ENCODE peak calls at places on chromosomes 3 and 15, in six cellular contexts. J is Karpas-422, W is mammary epithelial cell, E is HepG2, F is neural progenitor cell, L is H9. G is an unnamed sample.

GRCh38 chr3:28292622-28293021 is 51.2 kb downstream of the CMC1 start:
- DNase-seq in J (no peak), W (no peak), E (no peak), F (no peak), L (no peak), G (no peak)

GRCh38 chr15:75928680-75929608 is 25.3 kb downstream of the FBXO22 start:
- DNase-seq in J (peak; percentile 78), W (no peak), E (peak; percentile 20), F (peak; percentile 71), L (peak; percentile 56), G (peak; percentile 9)

GRCh38 chr15:51825701-51826100 is 3.8 kb upstream of the TMOD3 start:
- DNase-seq in J (no peak), W (no peak), E (no peak), F (no peak), L (no peak), G (no peak)

GRCh38 chr15:82804575-82804949 is 1.3 kb downstream of the FSD2 start:
- DNase-seq in J (no peak), W (peak; percentile 54), E (peak; percentile 7), F (no peak), L (no peak), G (no peak)

GRCh38 chr3:187767266-187768032 is 22.2 kb upstream of the BCL6 start:
- DNase-seq in J (no peak), W (peak; percentile 80), E (no peak), F (no peak), L (no peak), G (no peak)

GRCh38 chr3:64445318-64446300 is 220.3 kb upstream of the PRICKLE2 start:
- DNase-seq in J (no peak), W (no peak), E (no peak), F (peak; percentile 85), L (peak; percentile 80), G (no peak)

GRCh38 chr3:148865039-148865438 is at the start of gene CPA3:
- DNase-seq in J (no peak), W (no peak), E (no peak), F (no peak), L (no peak), G (no peak)

GRCh38 chr15:31221936-31222515 is 104.6 kb upstream of the KLF13 start:
- DNase-seq in J (no peak), W (no peak), E (no peak), F (no peak), L (peak; percentile 59), G (no peak)

GRCh38 chr15:79065744-79066376 is 24.7 kb downstream of the RASGRF1 start:
- DNase-seq in J (peak; percentile 73), W (no peak), E (no peak), F (no peak), L (no peak), G (no peak)

GRCh38 chr3:32451049-32451659 is 51.5 kb downstream of the CMTM6 start:
- DNase-seq in J (no peak), W (no peak), E (no peak), F (peak; percentile 57), L (no peak), G (no peak)

GRCh38 chr3:24166518-24166917 is 221.4 kb downstream of the NR1D2 start:
- DNase-seq in J (no peak), W (no peak), E (no peak), F (no peak), L (no peak), G (no peak)

GRCh38 chr3:12875857-12876451 is 34.6 kb upstream of the RPL32 start:
- DNase-seq in J (no peak), W (no peak), E (no peak), F (peak; percentile 97), L (peak; percentile 94), G (no peak)

GRCh38 chr3:124401841-124402240 is 328.4 kb upstream of the UMPS start:
- DNase-seq in J (no peak), W (no peak), E (no peak), F (peak; percentile 23), L (no peak), G (no peak)

GRCh38 chr3:13323822-13324221 is 96.3 kb downstream of the NUP210 start:
- DNase-seq in J (no peak), W (no peak), E (no peak), F (no peak), L (no peak), G (peak; percentile 22)

GRCh38 chr3:187968883-187969580 is 184.9 kb upstream of the LPP start:
- DNase-seq in J (no peak), W (peak; percentile 42), E (peak; percentile 59), F (no peak), L (no peak), G (no peak)

GRCh38 chr15:77021803-77022381 is 27.0 kb downstream of the PSTPIP1 start:
- DNase-seq in J (no peak), W (no peak), E (no peak), F (no peak), L (no peak), G (peak; percentile 52)

GRCh38 chr15:95996494-95996893 is 334.0 kb upstream of the NR2F2 start:
- DNase-seq in J (no peak), W (peak; percentile 36), E (no peak), F (no peak), L (no peak), G (peak; percentile 47)

GRCh38 chr3:144866504-144866903 is 894.9 kb downstream of the DIPK2A start:
- DNase-seq in J (no peak), W (no peak), E (no peak), F (no peak), L (no peak), G (no peak)

GRCh38 chr3:76912966-76913365 is 126.9 kb upstream of the ROBO2 start:
- DNase-seq in J (no peak), W (no peak), E (no peak), F (no peak), L (no peak), G (no peak)

GRCh38 chr3:11737742-11738141 is 94.0 kb upstream of the VGLL4 start:
- DNase-seq in J (no peak), W (no peak), E (no peak), F (no peak), L (no peak), G (no peak)

GRCh38 chr3:179819379-179819778 is 166.5 kb downstream of the USP13 start:
- DNase-seq in J (no peak), W (no peak), E (no peak), F (no peak), L (no peak), G (no peak)

GRCh38 chr3:69084326-69084667 is 440 bp upstream of the ARL6IP5 start:
- DNase-seq in J (no peak), W (peak; percentile 89), E (peak; percentile 42), F (no peak), L (no peak), G (no peak)

GRCh38 chr3:67540198-67540894 is 114.1 kb downstream of the SUCLG2 start:
- DNase-seq in J (no peak), W (no peak), E (peak; percentile 81), F (peak; percentile 3), L (peak; percentile 32), G (no peak)

GRCh38 chr3:12369598-12369997 is 80.7 kb downstream of the PPARG start:
- DNase-seq in J (no peak), W (no peak), E (no peak), F (no peak), L (no peak), G (no peak)

GRCh38 chr15:70361891-70362290 is 264.2 kb upstream of the TLE3 start:
- DNase-seq in J (no peak), W (no peak), E (no peak), F (no peak), L (peak; percentile 22), G (no peak)

GRCh38 chr3:113825090-113825489 is 13.5 kb upstream of the GRAMD1C start:
- DNase-seq in J (no peak), W (no peak), E (no peak), F (no peak), L (no peak), G (no peak)

GRCh38 chr3:61894988-61895935 is 333.9 kb downstream of the PTPRG start:
- DNase-seq in J (peak; percentile 88), W (peak; percentile 96), E (peak; percentile 12), F (no peak), L (peak; percentile 53), G (peak; percentile 82)

GRCh38 chr15:94400521-94401290 is 169.3 kb downstream of the MCTP2 start:
- DNase-seq in J (no peak), W (no peak), E (peak; percentile 1), F (no peak), L (no peak), G (no peak)
- H3K4me2 ChIP-seq in J (no peak overlapping the region), W (no peak overlapping the region), E (no peak overlapping the region), F (no peak overlapping the region), L (no peak overlapping the region), G (no peak overlapping the region)

DNA sequence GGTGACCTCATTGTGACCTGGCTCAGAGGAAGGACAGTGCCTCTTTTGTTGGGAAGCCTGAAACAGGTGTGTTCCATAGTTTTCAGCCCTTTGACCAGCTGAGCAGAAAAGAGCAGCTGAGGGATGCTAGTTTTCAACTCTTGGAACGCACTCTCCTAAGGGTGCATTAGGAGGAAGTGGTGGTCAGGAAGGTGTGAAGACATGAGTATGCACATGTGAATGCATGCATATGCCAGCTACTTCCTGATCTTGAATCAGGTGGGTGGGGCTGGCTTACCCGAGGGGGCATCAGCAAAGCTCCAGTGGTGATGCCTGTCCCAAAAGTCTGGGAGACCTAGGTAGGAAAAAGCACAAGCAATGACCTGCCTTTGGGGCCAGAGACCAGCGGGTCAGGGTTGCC is 23.3 kb upstream of the CEMIP start:
- DNase-seq in J (no peak), W (no peak), E (no peak), F (no peak), L (no peak), G (no peak)
- H3K9ac ChIP-seq in J (no peak overlapping the region), W (no peak overlapping the region), E (no peak overlapping the region), F (no peak overlapping the region), L (no peak overlapping the region), G (no peak overlapping the region)

GRCh38 chr15:99556010-99556409 is 9.8 kb upstream of the MEF2A start:
- DNase-seq in J (no peak), W (no peak), E (no peak), F (no peak), L (no peak), G (no peak)

GRCh38 chr15:99555089-99555488 is 10.7 kb upstream of the MEF2A start:
- DNase-seq in J (no peak), W (no peak), E (no peak), F (no peak), L (no peak), G (no peak)

GRCh38 chr15:99558571-99558970 is 7.2 kb upstream of the MEF2A start:
- DNase-seq in J (no peak), W (no peak), E (no peak), F (no peak), L (no peak), G (no peak)

GRCh38 chr15:99558084-99558483 is 7.7 kb upstream of the MEF2A start:
- DNase-seq in J (no peak), W (no peak), E (no peak), F (no peak), L (no peak), G (no peak)

DNA sequence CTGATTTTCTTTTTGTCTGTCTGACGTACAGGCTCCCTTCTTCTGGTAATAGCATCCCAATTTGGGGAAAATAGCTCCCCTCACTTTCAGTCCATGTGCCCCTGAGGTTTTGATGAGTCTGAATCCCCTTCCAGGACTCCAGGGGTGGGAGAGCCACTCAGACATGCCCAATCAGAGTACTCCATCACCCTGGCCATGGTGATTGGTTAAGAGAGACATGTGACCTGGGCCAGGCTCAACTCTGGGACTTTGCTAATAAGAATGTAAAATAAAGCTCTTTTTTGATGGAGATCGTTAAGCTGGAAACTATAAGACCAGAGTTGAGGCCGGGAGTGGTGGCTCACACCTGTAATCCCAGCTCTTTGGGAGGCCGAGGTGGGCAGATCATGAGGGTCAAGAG is 9.2 kb upstream of the MEF2A start:
- DNase-seq in J (no peak), W (no peak), E (no peak), F (no peak), L (no peak), G (no peak)
- H3K79me2 ChIP-seq in J (no peaks in the 10 kb centered on the region), W (no peaks in the 10 kb centered on the region), E (no peaks in the 10 kb centered on the region), F (no peaks in the 10 kb centered on the region), L (no peaks in the 10 kb centered on the region), G (no peaks in the 10 kb centered on the region)

GRCh38 chr3:66322436-66322835 is 101.6 kb downstream of the SLC25A26 start:
- DNase-seq in J (no peak), W (no peak), E (no peak), F (no peak), L (no peak), G (no peak)
- H3K4me2 ChIP-seq in J (no peak overlapping the region), W (no peak overlapping the region), E (no peak overlapping the region), F (no peak overlapping the region), L (no peak overlapping the region), G (no peak overlapping the region)

G was measured in DND-41.